ENCODE peak calls at places on chromosomes 5 and 9, in eight cellular contexts. Z is stomach, R is ovary, E is tibial nerve, O is SK-N-SH, U is GM12878, X is transverse colon, W is A549. D is an unnamed sample. For H3K4me1, the result is how much of the 10 kb centered on the place peaks cover.

GRCh38 chr5:115815693-115816225 is 700 bp downstream of the CDO1 start:
- DNase-seq in Z (no peak), R (no peak), E (no peak), O (peak), U (no peak), X (no peak), W (no peak), D (no peak)

GRCh38 chr9:72557549-72557948 is 36.1 kb downstream of the TMC1 start:
- DNase-seq in Z (no peak), R (peak), E (no peak), O (no peak), U (no peak), X (peak), W (peak), D (peak)

GRCh38 chr9:76576344-76576743 is 117.4 kb downstream of the GCNT1 start:
- DNase-seq in Z (no peak), R (no peak), E (no peak), O (no peak), U (peak), X (peak), W (no peak), D (peak)

GRCh38 chr9:16134351-16134750 is 581.5 kb downstream of the CCDC171 start:
- DNase-seq in Z (no peak), R (no peak), E (no peak), O (no peak), U (no peak), X (no peak), W (no peak), D (no peak)

GRCh38 chr5:42520203-42520602 is 97.0 kb downstream of the GHR start:
- DNase-seq in Z (no peak), R (no peak), E (no peak), O (no peak), U (no peak), X (no peak), W (no peak), D (no peak)

GRCh38 chr9:99748690-99749089 is 73.0 kb upstream of the NR4A3 start:
- DNase-seq in Z (no peak), R (no peak), E (no peak), O (no peak), U (no peak), X (no peak), W (no peak), D (no peak)

GRCh38 chr9:87543251-87543650 is 45.6 kb downstream of the DAPK1 start:
- DNase-seq in Z (no peak), R (no peak), E (no peak), O (no peak), U (no peak), X (no peak), W (no peak), D (no peak)

GRCh38 chr9:124270504-124271335 is 13.0 kb downstream of the NEK6 start:
- DNase-seq in Z (peak), R (no peak), E (peak), O (no peak), U (no peak), X (peak), W (no peak), D (no peak)

GRCh38 chr5:147321569-147321968 is 86.7 kb downstream of the STK32A start:
- DNase-seq in Z (no peak), R (no peak), E (no peak), O (no peak), U (no peak), X (no peak), W (no peak), D (no peak)

GRCh38 chr9:122445155-122445749 is 32.5 kb downstream of the OR1J1 start:
- DNase-seq in Z (no peak), R (no peak), E (no peak), O (no peak), U (no peak), X (no peak), W (no peak), D (no peak)

GRCh38 chr5:96520345-96520744 is 87.3 kb upstream of the PCSK1 start:
- DNase-seq in Z (no peak), R (no peak), E (no peak), O (no peak), U (no peak), X (no peak), W (no peak), D (no peak)

GRCh38 chr9:116471093-116471906 is 215.8 kb upstream of the TRIM32 start:
- DNase-seq in Z (no peak), R (peak), E (no peak), O (no peak), U (no peak), X (no peak), W (no peak), D (no peak)

GRCh38 chr9:727767-728166 is 113.7 kb upstream of the DMRT1 start:
- DNase-seq in Z (no peak), R (no peak), E (no peak), O (no peak), U (no peak), X (no peak), W (no peak), D (no peak)

GRCh38 chr5:180618830-180619562 is 27.7 kb upstream of the SCGB3A1 start:
- DNase-seq in Z (no peak), R (no peak), E (no peak), O (peak), U (no peak), X (no peak), W (peak), D (no peak)

GRCh38 chr9:96651626-96652025 is 3.5 kb downstream of the PRXL2C start:
- DNase-seq in Z (no peak), R (no peak), E (no peak), O (peak), U (no peak), X (no peak), W (peak), D (no peak)

GRCh38 chr5:36198281-36198680 is 43.4 kb downstream of the NADK2 start:
- DNase-seq in Z (no peak), R (no peak), E (no peak), O (no peak), U (no peak), X (no peak), W (no peak), D (no peak)

GRCh38 chr9:35520404-35520790 is 30.5 kb downstream of the RUSC2 start:
- DNase-seq in Z (no peak), R (no peak), E (no peak), O (no peak), U (no peak), X (no peak), W (no peak), D (no peak)
- H3K4me3 ChIP-seq in Z (no peak), R (no peak), E (no peak), O (no peak), U (no peak), X (no peak), W (no peak), D (no peak)

DNA sequence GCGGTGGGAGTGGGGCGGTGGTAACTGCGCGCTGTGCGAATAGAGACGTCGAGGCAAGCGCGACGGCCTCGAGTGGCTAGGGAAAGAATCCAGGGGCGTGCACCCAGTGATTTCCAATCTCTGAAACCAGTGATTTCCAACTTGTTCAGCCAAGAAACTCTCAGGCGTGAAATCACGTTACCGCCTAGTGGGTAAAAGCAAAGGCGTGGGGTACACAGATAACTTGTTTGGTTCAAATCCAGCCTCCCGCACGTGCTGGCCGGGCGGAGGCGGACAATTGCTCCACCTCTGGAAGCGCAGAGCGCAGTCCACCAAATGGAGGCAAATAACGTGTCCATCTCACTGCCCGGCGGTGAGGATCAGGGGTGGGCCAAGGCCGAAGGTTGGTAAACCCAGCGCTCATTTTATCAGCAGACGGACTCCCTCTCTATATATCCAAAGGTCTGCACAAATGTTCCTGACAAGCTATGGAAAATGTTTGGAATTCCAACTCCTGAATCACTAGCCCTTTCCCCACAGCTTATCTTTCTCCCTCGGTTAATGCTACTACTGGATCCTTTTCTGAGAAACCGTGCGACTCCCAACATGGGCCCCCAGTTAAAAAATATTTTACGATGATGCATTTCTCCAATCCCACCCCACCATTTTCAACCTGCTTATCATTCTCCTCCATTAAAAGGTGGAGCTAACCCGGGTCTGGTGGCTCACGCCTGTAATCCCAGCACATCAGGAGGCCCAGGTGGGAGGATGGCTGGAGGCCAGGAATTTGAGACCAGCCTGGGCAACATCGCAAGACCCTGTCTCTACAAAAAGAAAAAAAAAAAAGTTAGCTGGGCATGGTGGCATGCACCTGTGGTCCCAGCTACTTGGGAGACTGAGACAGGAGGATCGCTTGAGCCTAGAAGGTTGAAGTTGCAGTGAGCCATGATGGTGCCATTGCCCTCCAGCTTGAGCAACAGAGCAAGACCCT is 950 bp upstream of the FNBP1 start:
- DNase-seq in Z (peak), R (peak), E (peak), O (peak), U (no peak), X (peak), W (no peak), D (peak)
- TF ChIP-seq EP300 in Z (no peak), R (no peak), E (peak), O (no peak), U (no peak), X (no peak), W (no peak), D (no peak)

GRCh38 chr5:13533833-13534232 is 410.7 kb downstream of the DNAH5 start:
- DNase-seq in Z (no peak), R (no peak), E (no peak), O (no peak), U (no peak), X (no peak), W (no peak), D (no peak)
- H3K4me1 ChIP-seq in Z (under half), R (under half), E (under half), O (under half), U (under half), X (under half), W (under half), D (under half)

GRCh38 chr5:151492729-151493128 is 45.3 kb downstream of the SLC36A1 start:
- DNase-seq in Z (no peak), R (no peak), E (no peak), O (no peak), U (no peak), X (no peak), W (no peak), D (no peak)
- H3K4me3 ChIP-seq in Z (no peak), R (no peak), E (no peak), O (no peak), U (no peak), X (no peak), W (no peak), D (no peak)

GRCh38 chr5:84032404-84032803 is 311.7 kb upstream of the HAPLN1 start:
- DNase-seq in Z (no peak), R (no peak), E (no peak), O (no peak), U (no peak), X (no peak), W (no peak), D (no peak)

GRCh38 chr5:84028093-84028492 is 307.4 kb upstream of the HAPLN1 start:
- DNase-seq in Z (no peak), R (no peak), E (no peak), O (no peak), U (no peak), X (no peak), W (no peak), D (no peak)
- TF ChIP-seq EP300 in Z (no peak), R (no peak), E (no peak), O (no peak), U (no peak), X (no peak), W (no peak), D (no peak)

GRCh38 chr5:14673443-14673842 is 8.9 kb downstream of the OTULIN start:
- DNase-seq in Z (no peak), R (no peak), E (no peak), O (no peak), U (no peak), X (no peak), W (no peak), D (no peak)
- H3K4me1 ChIP-seq in Z (under half), R (under half), E (under half), O (under half), U (half or more), X (under half), W (under half), D (under half)

GRCh38 chr5:75236322-75237316 is at the start of gene ANKRD31:
- DNase-seq in Z (peak), R (peak), E (peak), O (peak), U (peak), X (peak), W (peak), D (peak)
- H3K4me3 ChIP-seq in Z (peak), R (peak), E (peak), O (peak), U (peak), X (peak), W (peak), D (peak)

GRCh38 chr9:86096382-86096781 is 3.0 kb downstream of the GOLM1 start:
- DNase-seq in Z (no peak), R (no peak), E (no peak), O (no peak), U (no peak), X (no peak), W (no peak), D (no peak)

GRCh38 chr9:86102626-86103025 is 3.3 kb upstream of the GOLM1 start:
- DNase-seq in Z (no peak), R (no peak), E (no peak), O (no peak), U (no peak), X (peak), W (no peak), D (no peak)

GRCh38 chr9:86097510-86098224 is 1.7 kb downstream of the GOLM1 start:
- DNase-seq in Z (no peak), R (no peak), E (no peak), O (peak), U (no peak), X (peak), W (no peak), D (no peak)

GRCh38 chr9:86098793-86099694 is at the start of gene GOLM1:
- DNase-seq in Z (peak), R (peak), E (no peak), O (peak), U (no peak), X (peak), W (peak), D (peak)

DNA sequence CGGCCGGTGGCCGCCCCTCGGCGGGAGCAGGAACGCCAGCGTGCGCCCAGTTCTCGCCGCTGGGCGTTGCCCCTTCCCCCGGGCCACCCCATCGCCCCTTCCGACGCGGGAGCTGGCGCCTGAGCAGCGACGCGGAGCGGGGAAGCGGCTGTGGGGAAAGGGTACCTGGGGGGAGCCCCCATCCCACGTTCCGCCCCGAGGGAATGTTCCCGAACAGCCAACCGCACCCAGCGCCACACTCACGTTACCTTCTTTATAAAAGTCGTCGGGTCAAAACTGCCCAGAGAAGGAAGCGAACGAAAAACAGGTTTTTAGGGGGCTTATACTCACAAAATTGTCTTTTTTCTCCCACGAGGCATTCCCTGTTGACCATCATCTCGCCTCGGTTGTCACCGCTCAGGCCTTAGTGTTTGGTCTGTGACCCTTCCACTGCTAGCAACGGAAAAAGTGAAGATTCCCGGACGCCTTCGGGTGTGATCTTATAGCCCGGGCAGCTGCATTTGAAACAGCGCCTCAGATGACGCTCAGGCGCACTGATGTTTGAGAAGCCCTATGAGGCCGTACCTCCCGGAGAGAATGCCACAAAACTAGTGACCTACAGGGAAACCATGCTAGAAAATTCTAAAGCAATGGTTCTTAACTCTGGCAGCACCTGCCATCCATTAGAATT is 472 bp upstream of the GOLM1 start:
- DNase-seq in Z (peak), R (peak), E (no peak), O (peak), U (no peak), X (peak), W (peak), D (peak)
- TF ChIP-seq EP300 in Z (no peak), R (no peak), E (no peak), O (no peak), U (no peak), X (no peak), W (no peak), D (no peak)

GRCh38 chr5:149278811-149279210 is 7.2 kb downstream of the AFAP1L1 start:
- DNase-seq in Z (no peak), R (no peak), E (no peak), O (no peak), U (no peak), X (no peak), W (no peak), D (no peak)
- H3K4me1 ChIP-seq in Z (under half), R (under half), E (under half), O (under half), U (under half), X (under half), W (under half), D (under half)